ENCODE peak calls at places on chromosome 6, in eight cellular contexts. S is NCI-H1105; J is cardiac fibroblast; B is left ventricle myocardium inferior; F is NCI-H748 treated with DMSO at 0.1 percent for 48 hours; T is activated gamma-delta T cell treated with Interleukin-2 at 50 U/mL for 16 hours; M is stimulated activated CD4-positive, alpha-beta T cell treated with anti-CD3 and anti-CD28 coated beads, Interleukin-1b, Interleukin-23, amount 100 ng/mL, for 48 hours; Q is NCI-H69. C is an unnamed sample.

GRCh38 chr6:137846772-137847313 is 20.2 kb upstream of the TNFAIP3 start:
- DNase-seq in S (no peak), J (no peak), B (peak), F (no peak), T (no peak), M (no peak), Q (no peak), C (no peak)

GRCh38 chr6:169991913-169992312 is 240.5 kb downstream of the ERMARD start:
- DNase-seq in S (no peak), J (no peak), B (no peak), F (no peak), T (no peak), M (no peak), Q (no peak), C (no peak)

GRCh38 chr6:114339706-114340105 is 3.1 kb downstream of the HS3ST5 start:
- DNase-seq in S (no peak), J (no peak), B (no peak), F (no peak), T (no peak), M (no peak), Q (no peak), C (no peak)

GRCh38 chr6:83511901-83512681 is at the start of gene PRSS35:
- DNase-seq in S (peak), J (peak), B (peak), F (peak), T (peak), M (no peak), Q (peak), C (peak)

GRCh38 chr6:42293579-42293978 is 75.9 kb upstream of the MRPS10 start:
- DNase-seq in S (no peak), J (no peak), B (no peak), F (no peak), T (no peak), M (no peak), Q (no peak), C (no peak)

GRCh38 chr6:157912326-157912725 is 69.3 kb upstream of the SYNJ2 start:
- DNase-seq in S (no peak), J (peak), B (no peak), F (no peak), T (no peak), M (no peak), Q (no peak), C (no peak)

GRCh38 chr6:39362487-39362865 is 40.0 kb upstream of the KCNK16 start:
- DNase-seq in S (no peak), J (no peak), B (no peak), F (no peak), T (no peak), M (no peak), Q (peak), C (no peak)

GRCh38 chr6:126761854-126762253 is 356.6 kb upstream of the RSPO3 start:
- DNase-seq in S (no peak), J (no peak), B (no peak), F (no peak), T (no peak), M (no peak), Q (no peak), C (no peak)

GRCh38 chr6:166296035-166296883 is 11.9 kb downstream of the PRR18 start:
- DNase-seq in S (no peak), J (no peak), B (no peak), F (no peak), T (no peak), M (no peak), Q (no peak), C (no peak)

GRCh38 chr6:31249184-31249583 is 22.7 kb downstream of the HLA-C start:
- DNase-seq in S (no peak), J (no peak), B (no peak), F (no peak), T (no peak), M (no peak), Q (no peak), C (no peak)

GRCh38 chr6:72787521-72788031 is 165.7 kb downstream of the KCNQ5 start:
- DNase-seq in S (no peak), J (peak), B (no peak), F (no peak), T (no peak), M (no peak), Q (peak), C (no peak)

GRCh38 chr6:155155787-155156447 is 107.9 kb upstream of the CLDN20 start:
- DNase-seq in S (no peak), J (no peak), B (no peak), F (no peak), T (no peak), M (peak), Q (no peak), C (no peak)

GRCh38 chr6:53112404-53112803 is 36.2 kb downstream of the GCM1 start:
- DNase-seq in S (no peak), J (no peak), B (no peak), F (peak), T (no peak), M (no peak), Q (peak), C (no peak)

GRCh38 chr6:2132416-2132815 is 113.0 kb downstream of the GMDS start:
- DNase-seq in S (no peak), J (peak), B (no peak), F (no peak), T (no peak), M (no peak), Q (peak), C (no peak)

GRCh38 chr6:137808191-137808590 is 58.9 kb upstream of the TNFAIP3 start:
- DNase-seq in S (no peak), J (peak), B (no peak), F (no peak), T (no peak), M (no peak), Q (no peak), C (no peak)

GRCh38 chr6:35181933-35182612 is 31.7 kb upstream of the SCUBE3 start:
- DNase-seq in S (no peak), J (peak), B (peak), F (no peak), T (no peak), M (no peak), Q (peak), C (peak)

GRCh38 chr6:27098956-27099355 is 148.5 kb upstream of the PRSS16 start:
- DNase-seq in S (no peak), J (no peak), B (no peak), F (no peak), T (no peak), M (no peak), Q (no peak), C (no peak)

GRCh38 chr6:55276745-55277627 is 50.3 kb upstream of the GFRAL start:
- DNase-seq in S (peak), J (peak), B (peak), F (peak), T (no peak), M (no peak), Q (peak), C (peak)

GRCh38 chr6:16837217-16837972 is 76.1 kb upstream of the ATXN1 start:
- DNase-seq in S (no peak), J (peak), B (no peak), F (no peak), T (no peak), M (no peak), Q (no peak), C (no peak)

GRCh38 chr6:43657221-43657802 is 12.5 kb downstream of the RSPH9 start:
- DNase-seq in S (no peak), J (no peak), B (no peak), F (no peak), T (no peak), M (no peak), Q (no peak), C (no peak)

GRCh38 chr6:170143401-170144150 is 147.3 kb downstream of the DLL1 start:
- DNase-seq in S (no peak), J (no peak), B (no peak), F (no peak), T (no peak), M (no peak), Q (no peak), C (no peak)

GRCh38 chr6:100488231-100488630 is 23.5 kb upstream of the SIM1 start:
- DNase-seq in S (no peak), J (peak), B (no peak), F (no peak), T (no peak), M (no peak), Q (no peak), C (no peak)

GRCh38 chr6:145015739-145016558 is 719.4 kb downstream of the EPM2A start:
- DNase-seq in S (no peak), J (peak), B (no peak), F (no peak), T (no peak), M (peak), Q (no peak), C (peak)

GRCh38 chr6:2656460-2657064 is 94.2 kb downstream of the MYLK4 start:
- DNase-seq in S (no peak), J (peak), B (no peak), F (no peak), T (no peak), M (no peak), Q (no peak), C (no peak)

GRCh38 chr6:53962631-53963030 is 148.6 kb upstream of the MLIP start:
- DNase-seq in S (no peak), J (no peak), B (no peak), F (no peak), T (no peak), M (no peak), Q (no peak), C (no peak)

GRCh38 chr6:118744261-118744941 is 93.0 kb upstream of the CEP85L start:
- DNase-seq in S (no peak), J (no peak), B (no peak), F (no peak), T (no peak), M (no peak), Q (no peak), C (no peak)

GRCh38 chr6:121652726-121653623 is 217.5 kb downstream of the GJA1 start:
- DNase-seq in S (no peak), J (peak), B (no peak), F (no peak), T (no peak), M (no peak), Q (peak), C (no peak)

GRCh38 chr6:22925920-22926587 is 356.7 kb downstream of the HDGFL1 start:
- DNase-seq in S (no peak), J (no peak), B (no peak), F (no peak), T (no peak), M (no peak), Q (peak), C (no peak)

GRCh38 chr6:121382467-121383121 is 48.3 kb upstream of the TBC1D32 start:
- DNase-seq in S (peak), J (peak), B (no peak), F (no peak), T (no peak), M (no peak), Q (peak), C (no peak)

GRCh38 chr6:36917541-36918193 is 31.9 kb downstream of the C6orf89 start:
- DNase-seq in S (no peak), J (peak), B (peak), F (no peak), T (no peak), M (no peak), Q (no peak), C (no peak)

GRCh38 chr6:111307275-111307858 is 175.7 kb downstream of the REV3L start:
- DNase-seq in S (no peak), J (no peak), B (no peak), F (no peak), T (no peak), M (no peak), Q (no peak), C (no peak)

GRCh38 chr6:109440325-109441068 is at the start of the genes PPIL6 and SMPD2:
- DNase-seq in S (peak), J (peak), B (peak), F (peak), T (peak), M (peak), Q (peak), C (peak)

GRCh38 chr6:27101824-27102223 is 145.7 kb upstream of the PRSS16 start:
- DNase-seq in S (no peak), J (no peak), B (no peak), F (no peak), T (no peak), M (no peak), Q (no peak), C (no peak)